ENCODE peak calls at places on chromosome 15, in six cellular contexts. L is NB4, V is GM12878, U is K562, F is endothelial cell of umbilical vein, W is HepG2. C is an unnamed sample.

GRCh38 chr15:77059761-77060345 is 11.1 kb downstream of the TSPAN3 start:
- DNase-seq in L (no peak), V (peak), U (no peak), F (peak), W (no peak), C (no peak)

GRCh38 chr15:73946795-73947370 is 20.6 kb downstream of the LOXL1 start:
- DNase-seq in L (no peak), V (no peak), U (no peak), F (no peak), W (no peak), C (no peak)

GRCh38 chr15:76286231-76286879 is 24.9 kb downstream of the ETFA start:
- DNase-seq in L (no peak), V (peak), U (no peak), F (no peak), W (no peak), C (no peak)

GRCh38 chr15:72276326-72276700 is 4.0 kb upstream of the PARP6 start:
- DNase-seq in L (no peak), V (no peak), U (no peak), F (no peak), W (no peak), C (no peak)

GRCh38 chr15:90080818-90081382 is 21.4 kb downstream of the IDH2 start:
- DNase-seq in L (no peak), V (no peak), U (no peak), F (no peak), W (no peak), C (no peak)

GRCh38 chr15:85336870-85337269 is 43.5 kb upstream of the AKAP13 start:
- DNase-seq in L (no peak), V (no peak), U (no peak), F (no peak), W (no peak), C (no peak)

GRCh38 chr15:64502537-64502936 is 42.2 kb downstream of the ZNF609 start:
- DNase-seq in L (peak), V (no peak), U (no peak), F (no peak), W (no peak), C (no peak)

GRCh38 chr15:96428742-96429141 is 98.2 kb downstream of the NR2F2 start:
- DNase-seq in L (no peak), V (no peak), U (no peak), F (peak), W (no peak), C (no peak)

GRCh38 chr15:67820992-67821783 is 4.1 kb upstream of the SKOR1 start:
- DNase-seq in L (peak), V (no peak), U (peak), F (peak), W (peak), C (no peak)

GRCh38 chr15:82810863-82811421 is 1.5 kb downstream of the WHAMM start:
- DNase-seq in L (peak), V (peak), U (no peak), F (peak), W (no peak), C (no peak)

GRCh38 chr15:79168922-79169322 is 78.3 kb upstream of the RASGRF1 start:
- DNase-seq in L (no peak), V (no peak), U (no peak), F (peak), W (peak), C (peak)

GRCh38 chr15:83210619-83211018 is 3.0 kb upstream of the HDGFL3 start:
- DNase-seq in L (no peak), V (no peak), U (no peak), F (no peak), W (no peak), C (no peak)

DNA sequence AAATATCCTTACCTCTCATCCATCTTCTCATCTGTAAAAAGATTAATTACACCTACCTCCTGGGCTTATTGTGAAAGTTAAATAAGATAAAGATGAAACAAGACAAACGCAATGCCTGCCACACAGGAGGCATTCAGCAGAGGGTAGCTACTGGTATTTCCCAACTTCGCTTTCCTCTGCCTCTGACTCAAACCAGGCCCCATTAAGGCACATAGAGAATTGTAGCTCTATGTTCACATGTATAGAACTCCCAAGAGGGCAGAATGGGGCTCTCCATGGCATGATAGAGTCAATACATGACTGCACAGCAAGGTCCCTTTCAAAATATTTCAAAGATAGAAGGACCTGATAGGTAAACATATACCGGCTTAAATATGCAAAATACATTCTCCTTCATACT is 1.4 kb downstream of the LYSMD2 start:
- DNase-seq in L (peak), V (peak), U (no peak), F (no peak), W (no peak), C (no peak)
- TF ChIP-seq MYC in L (peak), V (no peak), U (no peak), F (no peak), W (no peak), C (no peak)

DNA sequence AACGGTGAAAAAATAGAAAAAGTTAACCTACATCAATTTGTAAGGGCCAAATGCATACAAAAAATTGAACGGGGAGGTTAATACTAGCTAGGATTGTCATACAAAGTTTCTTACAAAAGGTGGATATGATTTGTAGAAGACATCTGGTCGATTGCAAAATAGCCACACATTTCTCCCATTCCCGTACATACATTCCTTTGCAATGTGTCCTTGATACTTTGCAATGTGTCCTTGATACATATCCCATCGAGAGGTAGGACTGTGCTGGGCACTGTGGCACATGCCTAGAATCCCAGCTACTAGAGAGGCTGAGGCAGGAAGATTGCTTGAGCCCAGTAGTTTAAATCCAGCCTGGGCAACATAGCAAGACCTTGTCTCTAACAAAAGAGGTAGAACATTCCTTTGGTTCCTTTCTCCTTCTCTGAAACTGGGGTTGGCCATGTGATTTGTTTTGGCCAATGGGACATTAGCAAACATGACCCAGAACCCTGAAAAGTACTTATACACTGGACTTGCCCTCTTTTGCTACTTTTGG is 9.5 kb downstream of the TTBK2 start:
- DNase-seq in L (no peak), V (no peak), U (peak), F (no peak), W (no peak), C (no peak)
- TF ChIP-seq MAX in L (no peak), V (no peak), U (no peak), F (no peak), W (no peak), C (no peak)

GRCh38 chr15:28886431-28887343 is 913 bp downstream of the APBA2 start:
- DNase-seq in L (no peak), V (no peak), U (no peak), F (no peak), W (no peak), C (no peak)
- TF ChIP-seq MYC in L (no peak), V (no peak), U (no peak), F (no peak), W (no peak), C (no peak)

GRCh38 chr15:80778621-80778963 is 578 bp upstream of the CEMIP start:
- DNase-seq in L (no peak), V (no peak), U (no peak), F (peak), W (no peak), C (peak)
- TF ChIP-seq MAX in L (no peak), V (no peak), U (no peak), F (no peak), W (no peak), C (no peak)

GRCh38 chr15:92583311-92584034 is 72.1 kb downstream of the FAM174B start:
- DNase-seq in L (no peak), V (no peak), U (no peak), F (no peak), W (no peak), C (no peak)
- TF ChIP-seq MYC in L (no peak), V (no peak), U (no peak), F (no peak), W (no peak), C (no peak)

DNA sequence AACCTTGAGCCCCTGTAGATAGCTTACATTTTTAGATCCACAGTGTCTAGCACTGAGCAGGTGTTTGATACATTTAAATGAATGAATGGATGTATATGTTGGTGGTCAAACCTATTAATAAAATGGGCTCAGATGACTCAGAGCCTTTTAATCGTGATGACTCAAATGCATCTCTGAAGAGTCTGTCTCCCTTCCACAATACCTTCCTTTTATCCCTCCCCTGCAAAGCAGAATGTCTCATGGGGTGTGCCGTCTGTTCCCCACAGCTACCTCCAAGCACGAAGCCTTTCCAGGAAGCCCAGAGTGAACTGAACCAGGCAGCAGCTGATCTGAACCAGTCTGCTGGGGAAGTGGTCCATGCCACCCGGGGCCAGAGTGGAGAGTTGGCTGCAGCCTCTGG is 303.5 kb upstream of the TPM1 start:
- DNase-seq in L (no peak), V (no peak), U (no peak), F (no peak), W (no peak), C (peak)
- TF ChIP-seq MAX in L (no peak), V (no peak), U (no peak), F (no peak), W (no peak), C (no peak)

GRCh38 chr15:60589253-60589652 is 110.3 kb upstream of the ICE2 start:
- DNase-seq in L (no peak), V (no peak), U (no peak), F (no peak), W (no peak), C (no peak)

GRCh38 chr15:60591491-60592385 is 112.8 kb upstream of the ICE2 start:
- DNase-seq in L (no peak), V (no peak), U (no peak), F (peak), W (no peak), C (peak)

GRCh38 chr15:60589728-60590127 is 110.8 kb upstream of the ICE2 start:
- DNase-seq in L (no peak), V (no peak), U (no peak), F (no peak), W (no peak), C (no peak)

GRCh38 chr15:60592386-60593339 is 113.7 kb upstream of the ICE2 start:
- DNase-seq in L (no peak), V (no peak), U (peak), F (peak), W (peak), C (peak)

DNA sequence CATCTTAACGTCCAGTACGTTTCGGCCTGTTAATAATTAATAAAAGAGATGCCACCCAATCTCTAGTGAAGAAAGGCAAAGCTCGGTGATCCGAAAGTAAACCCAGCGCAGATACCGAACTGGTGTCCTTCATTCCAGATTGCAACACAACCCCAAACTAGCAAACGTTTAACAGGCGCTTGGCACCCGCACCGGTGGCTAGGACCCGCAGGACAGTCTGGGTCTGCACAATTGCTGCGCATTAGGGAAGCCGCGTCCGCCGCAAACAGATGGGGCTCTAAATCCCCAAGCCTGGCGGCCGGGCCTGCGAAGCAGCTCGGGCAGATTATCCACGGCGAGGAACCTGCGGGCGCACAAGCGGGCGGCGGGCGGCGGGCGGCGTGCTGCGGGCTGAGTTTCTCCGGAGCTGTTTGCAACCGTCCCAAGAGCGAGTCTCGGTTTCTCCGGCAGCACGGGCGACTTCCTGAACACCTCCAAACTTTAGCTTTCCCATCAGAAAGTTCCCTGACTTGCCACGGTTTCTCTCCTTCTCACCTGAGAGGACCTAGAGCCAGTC is 112.1 kb upstream of the ICE2 start:
- DNase-seq in L (peak), V (no peak), U (no peak), F (peak), W (peak), C (peak)
- TF ChIP-seq MYC in L (no peak), V (no peak), U (no peak), F (no peak), W (no peak), C (no peak)

GRCh38 chr15:92953569-92953968 is 53.4 kb downstream of the CHD2 start:
- DNase-seq in L (no peak), V (no peak), U (no peak), F (no peak), W (no peak), C (no peak)

GRCh38 chr15:92953997-92954396 is 53.9 kb downstream of the CHD2 start:
- DNase-seq in L (no peak), V (no peak), U (no peak), F (no peak), W (no peak), C (no peak)

GRCh38 chr15:92952451-92952850 is 52.3 kb downstream of the CHD2 start:
- DNase-seq in L (no peak), V (no peak), U (no peak), F (no peak), W (no peak), C (no peak)

GRCh38 chr15:92955706-92956105 is 55.6 kb downstream of the CHD2 start:
- DNase-seq in L (no peak), V (no peak), U (no peak), F (no peak), W (no peak), C (no peak)

GRCh38 chr15:92954578-92954977 is 54.5 kb downstream of the CHD2 start:
- DNase-seq in L (peak), V (no peak), U (peak), F (no peak), W (peak), C (no peak)
- TF ChIP-seq MAX in L (no peak), V (no peak), U (no peak), F (no peak), W (no peak), C (no peak)

DNA sequence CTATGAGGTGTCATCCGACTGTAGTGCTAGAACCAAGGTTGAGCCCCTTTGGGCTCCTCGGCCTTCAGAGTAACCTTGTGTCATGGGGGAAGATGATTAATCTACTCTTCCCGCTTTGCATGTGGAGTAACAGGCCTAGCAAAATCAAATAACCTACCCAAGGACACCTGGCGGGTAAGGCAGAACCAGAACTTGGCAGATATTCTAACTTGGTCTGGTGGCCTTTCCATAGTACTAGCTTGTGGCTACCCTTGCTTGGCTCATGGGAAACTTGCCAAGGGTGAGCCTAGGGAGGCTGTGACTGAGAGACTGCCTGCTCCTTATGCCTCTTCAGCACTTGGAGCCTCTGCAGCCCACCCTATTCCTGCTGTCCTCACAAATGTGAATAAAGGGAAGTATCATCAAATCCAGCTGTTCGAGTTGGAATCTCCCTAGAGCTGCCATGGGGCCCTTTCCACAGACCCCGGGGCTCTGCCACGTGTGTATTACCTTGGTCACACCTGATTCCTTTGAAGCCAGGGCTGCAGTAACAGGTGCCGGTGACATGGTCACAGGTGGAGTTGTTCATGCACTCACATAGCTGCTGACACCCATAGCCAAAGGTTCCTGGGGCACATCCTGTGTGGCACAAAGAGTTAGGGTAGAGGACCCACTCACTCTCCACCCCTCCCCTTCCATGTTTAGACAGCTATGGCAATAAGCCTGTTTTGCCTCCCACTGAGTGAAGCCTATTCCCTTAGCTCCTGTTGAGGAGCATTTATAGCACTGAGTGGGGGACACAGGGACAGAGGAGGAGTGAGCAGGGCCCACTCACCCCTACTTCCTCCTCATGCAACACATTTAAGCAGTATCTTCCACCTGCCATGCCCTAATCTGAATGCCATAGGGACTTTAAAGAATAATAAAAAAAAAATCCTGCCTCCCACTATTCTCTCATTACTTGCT is 46.0 kb downstream of the RAB11A start:
- DNase-seq in L (no peak), V (no peak), U (no peak), F (no peak), W (no peak), C (no peak)
- TF ChIP-seq MYC in L (no peak), V (no peak), U (no peak), F (no peak), W (no peak), C (no peak)